ENCODE peak calls at places on chromosomes 16 and 17, in five cellular contexts. B, Y, X, Z and N are unnamed samples.

GRCh38 chr17:12947047-12947446 is 70.8 kb downstream of the ELAC2 start:
- DNase-seq in X (no peak), Y (no peak), B (no peak), Z (no peak), N (no peak)

GRCh38 chr16:70252355-70252988 is 732 bp upstream of the EXOSC6 start:
- DNase-seq in Z (no peak), X (peak; percentile 21), B (no peak), Y (no peak), N (no peak)

GRCh38 chr17:81397314-81398169 is 2.3 kb downstream of the BAHCC1 start:
- DNase-seq in Y (no peak), Z (no peak), B (no peak), X (peak; percentile 70), N (no peak)

GRCh38 chr16:67101301-67101675 is 8.5 kb upstream of the PHAF1 start:
- DNase-seq in X (no peak), Y (no peak), Z (no peak), B (no peak), N (peak; percentile 74)

GRCh38 chr16:50245417-50246298 is 20.7 kb upstream of the ADCY7 start:
- DNase-seq in B (no peak), Z (no peak), X (peak; percentile 42), Y (peak; percentile 47), N (peak; percentile 47)

GRCh38 chr17:45171338-45172231 is 9.9 kb downstream of the HEXIM2 start:
- DNase-seq in B (peak; percentile 53), X (no peak), Z (no peak), Y (no peak), N (no peak)

GRCh38 chr17:38851434-38851833 is 2.1 kb downstream of the RPL23 start:
- DNase-seq in Y (no peak), Z (no peak), X (no peak), B (no peak), N (no peak)

GRCh38 chr17:38897671-38898290 is 27.6 kb upstream of the LASP1NB start:
- DNase-seq in B (no peak), Z (no peak), X (no peak), Y (no peak), N (no peak)

GRCh38 chr17:17201907-17202306 is 4.2 kb downstream of the PLD6 start:
- DNase-seq in Y (no peak), X (no peak), B (no peak), Z (no peak), N (no peak)

GRCh38 chr17:59373879-59374495 is 42.5 kb downstream of the YPEL2 start:
- DNase-seq in Y (peak; percentile 81), B (peak; percentile 96), X (peak; percentile 96), Z (no peak), N (peak; percentile 51)

GRCh38 chr17:16534236-16534635 is 34.8 kb downstream of the ZNF287 start:
- DNase-seq in Z (no peak), B (no peak), Y (no peak), X (no peak), N (peak; percentile 23)

GRCh38 chr17:39235555-39236221 is 9.9 kb upstream of the STAC2 start:
- DNase-seq in Z (peak; percentile 32), Y (peak; percentile 34), X (peak; percentile 72), B (no peak), N (peak; percentile 35)

GRCh38 chr17:78315355-78316114 is 44.3 kb downstream of the SOCS3 start:
- DNase-seq in X (peak; percentile 88), Y (peak; percentile 86), Z (no peak), B (peak; percentile 85), N (peak; percentile 84)

GRCh38 chr16:47052666-47053640 is 79.5 kb upstream of the DNAJA2 start:
- DNase-seq in X (peak; percentile 29), Z (no peak), Y (no peak), B (no peak), N (no peak)

GRCh38 chr17:32189343-32189742 is 47.0 kb downstream of the RHOT1 start:
- DNase-seq in X (no peak), Z (no peak), Y (no peak), B (no peak), N (no peak)

GRCh38 chr17:79023886-79024771 is at the start of gene C1QTNF1:
- DNase-seq in Z (no peak), X (peak; percentile 75), Y (no peak), B (no peak), N (no peak)

GRCh38 chr17:45584092-45585036 is 93.8 kb upstream of the PLEKHM1 start:
- DNase-seq in B (no peak), X (peak; percentile 39), Z (peak; percentile 72), Y (peak; percentile 36), N (peak; percentile 48)

GRCh38 chr16:8907096-8907495 is 24.9 kb downstream of the LITAFD start:
- DNase-seq in X (no peak), B (no peak), Z (no peak), Y (no peak), N (peak; percentile 27)

GRCh38 chr16:66548068-66548467 is 1.9 kb downstream of the TK2 start:
- DNase-seq in B (no peak), Y (no peak), Z (no peak), X (no peak), N (no peak)

GRCh38 chr17:76394166-76394565 is 9.8 kb downstream of the SPHK1 start:
- DNase-seq in Y (no peak), B (no peak), X (no peak), Z (no peak), N (no peak)

GRCh38 chr17:50361561-50362480 is 11.2 kb downstream of the MRPL27 start:
- DNase-seq in X (peak; percentile 82), Z (peak; percentile 32), Y (peak; percentile 63), B (peak; percentile 36), N (peak; percentile 36)

GRCh38 chr17:14688134-14688533 is 387.3 kb downstream of the HS3ST3B1 start:
- DNase-seq in Z (no peak), X (no peak), B (no peak), Y (no peak), N (no peak)

GRCh38 chr17:386145-386876 is 33.7 kb upstream of the RPH3AL start:
- DNase-seq in Y (peak; percentile 12), B (no peak), Z (peak; percentile 58), X (peak; percentile 21), N (no peak)

GRCh38 chr17:7929158-7930029 is at the start of gene KCNAB3:
- DNase-seq in X (peak; percentile 73), Y (peak; percentile 68), Z (no peak), B (peak; percentile 35), N (peak; percentile 60)
- H3K4me3 ChIP-seq in X (peak within 1 kb of the TSS; percentile 54), Y (peak within 1 kb of the TSS; percentile 56), Z (no peak within 1 kb of the TSS), B (peak within 1 kb of the TSS; percentile 96), N (peak within 1 kb of the TSS; percentile 49)

DNA sequence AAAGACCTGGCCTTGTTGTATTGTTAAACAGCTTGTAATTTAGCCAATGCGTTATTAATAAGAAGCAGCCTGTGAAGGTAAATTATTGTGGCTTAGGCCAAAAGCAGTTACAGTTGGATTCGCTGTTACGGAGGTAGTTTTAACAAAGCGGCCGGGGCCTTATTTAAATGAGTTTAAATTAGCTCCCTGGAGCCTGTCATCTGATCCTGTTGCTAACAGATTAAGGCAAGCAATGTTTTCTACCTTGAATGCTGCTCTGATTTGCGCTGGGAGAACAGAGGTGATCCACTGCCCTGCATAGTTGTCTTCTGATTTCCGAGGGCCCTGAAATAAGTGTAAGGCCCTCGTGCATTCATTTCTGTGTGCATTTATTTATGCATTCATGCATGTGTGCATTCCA is 10.7 kb downstream of the SEC14L5 start:
- DNase-seq in X (no peak), Y (no peak), Z (no peak), B (no peak), N (no peak)
- H3K4me3 ChIP-seq in X (no peak overlapping the region), Y (no peak overlapping the region), Z (no peak overlapping the region), B (no peak overlapping the region), N (no peak overlapping the region)

GRCh38 chr17:83092186-83092585 is 12.8 kb downstream of the METRNL start:
- DNase-seq in B (no peak), Y (no peak), Z (no peak), X (no peak), N (no peak)
- H3K4me3 ChIP-seq in B (no peak overlapping the region), Y (no peak overlapping the region), Z (no peak overlapping the region), X (no peak overlapping the region), N (no peak overlapping the region)

DNA sequence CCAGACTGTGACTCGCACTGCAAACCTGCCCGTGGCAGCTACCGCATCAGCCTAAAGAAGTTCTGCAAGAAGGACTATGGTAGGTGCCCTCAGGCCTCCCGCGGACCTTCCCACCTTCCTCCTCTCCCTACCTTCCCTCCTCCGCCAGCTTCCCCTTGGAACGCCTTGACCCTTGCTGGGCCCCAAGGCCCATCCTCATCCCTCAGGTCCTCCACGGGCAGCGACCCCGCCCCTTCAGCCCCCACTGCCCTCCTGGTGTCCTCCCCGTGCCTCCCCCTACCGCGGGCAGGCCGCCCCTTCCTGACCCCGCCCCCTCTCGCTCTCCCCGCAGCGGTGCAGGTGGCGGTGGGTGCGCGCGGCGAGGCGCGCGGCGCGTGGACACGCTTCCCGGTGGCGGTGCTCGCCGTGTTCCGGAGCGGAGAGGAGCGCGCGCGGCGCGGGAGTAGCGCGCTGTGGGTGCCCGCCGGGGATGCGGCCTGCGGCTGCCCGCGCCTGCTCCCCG is 1.5 kb upstream of the TBC1D24 start:
- DNase-seq in Z (no peak), X (no peak), Y (no peak), B (no peak), N (no peak)
- H3K4me3 ChIP-seq in Z (peak overlapping the region; percentile 39), X (no peak overlapping the region), Y (peak overlapping the region; percentile 5), B (peak overlapping the region; percentile 84), N (no peak overlapping the region)